ENCODE peak calls at places on chromosome 13, in ten cellular contexts. O is Calu3; Y is left ventricle myocardium inferior; B is activated CD8-positive, alpha-beta T cell treated with anti-CD3 and anti-CD28 coated beads for 36 hours; Q is fibroblast of pulmonary artery; F is foreskin fibroblast; E is heart right ventricle; R is lower leg skin; D is pancreas; Z is AG09309. U is an unnamed sample.

GRCh38 chr13:49220035-49220855 is at the start of gene MLNR:
- DNase-seq in F (no peak), E (peak; percentile 31), Y (no peak), Z (no peak), Q (no peak), D (peak; percentile 69), R (no peak), B (peak; percentile 56), O (peak; percentile 62), U (peak; percentile 44)

GRCh38 chr13:109584844-109585361 is 201.5 kb downstream of the IRS2 start:
- DNase-seq in Q (no peak), F (no peak), Y (no peak), B (no peak), D (no peak), Z (no peak), E (no peak), R (no peak), O (no peak), U (no peak)

GRCh38 chr13:40221460-40222201 is 444.8 kb downstream of the FOXO1 start:
- DNase-seq in Z (peak; percentile 60), Y (no peak), E (no peak), Q (peak; percentile 69), O (no peak), B (peak; percentile 65), R (no peak), F (peak; percentile 76), D (no peak), U (no peak)

GRCh38 chr13:106357198-106357597 is 178.3 kb downstream of the EFNB2 start:
- DNase-seq in D (no peak), E (no peak), R (no peak), F (no peak), Y (no peak), Z (no peak), O (no peak), B (no peak), Q (peak; percentile 39), U (no peak)

GRCh38 chr13:76799696-76800095 is 86.5 kb downstream of the KCTD12 start:
- DNase-seq in O (no peak), F (no peak), R (no peak), E (no peak), Y (no peak), B (no peak), Z (no peak), D (no peak), Q (peak; percentile 44), U (no peak)

GRCh38 chr13:108558489-108558888 is 70.9 kb upstream of the MYO16 start:
- DNase-seq in Y (no peak), Q (no peak), D (no peak), O (no peak), R (no peak), F (no peak), Z (no peak), B (no peak), E (no peak), U (no peak)

GRCh38 chr13:36526897-36527296 is 94.6 kb downstream of the CCNA1 start:
- DNase-seq in E (no peak), D (no peak), Q (no peak), F (no peak), B (no peak), Y (no peak), Z (no peak), O (no peak), R (no peak), U (no peak)

GRCh38 chr13:25768726-25769270 is 283.0 kb downstream of the SHISA2 start:
- DNase-seq in F (no peak), Z (no peak), O (no peak), R (no peak), E (no peak), Q (peak; percentile 8), B (no peak), Y (no peak), D (no peak), U (no peak)

GRCh38 chr13:95181586-95181985 is 119.7 kb downstream of the ABCC4 start:
- DNase-seq in E (no peak), B (no peak), Z (no peak), D (no peak), Q (no peak), R (no peak), F (no peak), O (no peak), Y (no peak), U (no peak)

DNA sequence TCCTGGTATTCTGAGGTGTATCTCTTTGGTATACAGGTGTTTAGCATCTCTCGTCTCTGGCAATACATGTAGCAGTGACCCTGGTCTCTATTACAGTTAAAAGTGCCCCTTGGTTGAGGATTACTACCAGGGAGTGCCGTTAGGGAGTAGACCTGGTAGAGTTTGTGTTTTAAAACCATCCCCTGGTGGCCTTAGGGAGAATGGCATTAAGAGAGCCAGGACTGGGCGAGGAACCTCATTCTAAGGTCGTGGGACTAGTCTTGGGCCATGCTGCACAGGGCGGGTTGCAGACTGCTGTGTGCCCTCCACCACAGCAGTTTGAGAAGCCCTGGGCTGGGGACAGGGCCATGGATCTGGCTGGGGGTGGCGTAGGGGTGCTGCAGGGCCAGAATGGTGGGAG is 35.0 kb downstream of the B3GLCT start:
- DNase-seq in O (no peak), R (no peak), Z (no peak), Y (no peak), F (no peak), D (no peak), B (no peak), Q (peak; percentile 29), E (no peak), U (no peak)
- TF ChIP-seq CTCF in O (peak; percentile 13), R (no peak), Z (peak; percentile 46), Y (peak; percentile 50), F (peak; percentile 29), D (no peak), B (no peak), Q (peak; percentile 48), E (peak; percentile 36), U (peak; percentile 43)

DNA sequence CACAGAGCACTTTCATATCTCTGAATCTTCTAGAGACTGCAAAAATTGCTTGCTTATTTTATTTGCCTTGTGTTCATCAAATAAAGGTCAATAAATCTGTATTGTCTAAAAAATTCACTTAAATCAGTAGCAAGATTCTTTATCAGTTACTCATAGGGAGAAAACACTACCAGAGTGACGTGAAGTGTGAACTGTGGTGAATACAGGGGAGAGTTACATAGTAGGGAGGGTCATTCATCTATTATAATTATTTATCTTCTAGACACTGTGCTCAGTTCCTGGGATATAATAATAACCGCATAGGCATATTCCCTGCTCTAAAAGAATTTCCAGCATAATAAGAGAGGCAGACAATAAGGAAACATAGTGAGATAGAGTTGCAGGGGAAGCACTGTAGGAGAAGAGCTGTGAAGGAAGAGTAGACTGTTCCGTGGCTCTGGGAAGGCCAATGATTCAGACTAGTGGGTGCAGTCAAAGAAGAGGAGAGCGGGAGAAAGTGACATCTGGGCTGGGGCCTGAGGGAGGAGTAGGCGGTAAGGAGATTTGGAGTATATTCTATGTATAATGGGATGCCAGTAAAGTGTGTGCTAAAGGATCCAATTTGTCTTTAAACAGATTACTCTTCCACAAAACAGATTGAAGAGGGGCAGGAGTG is 84.0 kb upstream of the TDRD3 start:
- DNase-seq in Y (no peak), E (no peak), Q (no peak), Z (no peak), F (no peak), O (no peak), R (no peak), B (no peak), D (no peak), U (no peak)
- TF ChIP-seq CTCF in Y (no peak), E (no peak), Q (no peak), Z (no peak), F (no peak), O (no peak), R (no peak), B (no peak), D (no peak), U (no peak)

GRCh38 chr13:41313659-41314197 is 2.7 kb downstream of the NAA16 start:
- DNase-seq in B (peak; percentile 19), O (no peak), Q (no peak), D (no peak), F (no peak), Y (no peak), R (no peak), Z (no peak), E (no peak), U (no peak)

GRCh38 chr13:41313117-41313516 is 2.0 kb downstream of the NAA16 start:
- DNase-seq in R (no peak), D (no peak), F (no peak), Q (no peak), E (no peak), O (no peak), B (no peak), Y (no peak), Z (no peak), U (no peak)

GRCh38 chr13:41308241-41308640 is 2.8 kb upstream of the NAA16 start:
- DNase-seq in Y (no peak), R (no peak), Z (no peak), E (no peak), F (no peak), D (no peak), O (no peak), Q (no peak), B (no peak), U (no peak)

GRCh38 chr13:41311607-41312500 is 787 bp downstream of the NAA16 start:
- DNase-seq in E (peak; percentile 49), Y (peak; percentile 42), Q (peak; percentile 53), O (peak; percentile 35), Z (no peak), D (peak; percentile 82), R (no peak), B (peak; percentile 64), F (no peak), U (peak; percentile 50)

DNA sequence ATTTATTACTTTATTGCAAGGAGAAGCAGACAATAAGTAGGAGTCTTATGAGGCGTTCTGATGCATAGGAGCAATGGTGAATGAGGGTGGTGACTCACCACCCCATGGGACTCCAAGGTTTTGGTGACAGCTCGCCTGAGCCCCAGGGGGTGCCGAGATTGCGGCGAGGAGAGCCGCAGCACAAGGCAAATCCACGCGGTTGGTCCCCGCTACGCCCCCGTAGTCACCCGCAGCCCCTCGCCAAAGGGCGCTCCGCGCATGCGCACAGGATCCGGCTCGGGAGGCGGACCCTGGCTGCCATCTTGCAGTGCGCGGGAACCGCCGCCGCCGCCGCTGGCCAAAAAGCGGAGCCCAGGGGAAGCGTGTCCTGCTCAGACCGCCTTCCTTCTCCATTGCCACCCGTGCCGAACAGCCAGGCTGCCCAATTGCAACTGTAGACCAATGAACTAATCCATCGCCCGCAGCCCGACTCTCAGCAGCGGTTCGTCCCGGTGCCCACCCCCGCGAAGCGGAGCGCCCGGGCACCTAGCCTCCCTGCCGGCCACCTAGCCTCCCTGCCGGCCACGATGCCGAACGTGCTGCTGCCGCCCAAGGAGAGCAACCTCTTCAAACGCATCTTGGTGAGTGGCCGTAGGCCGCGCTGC is at the start of gene NAA16:
- DNase-seq in R (peak; percentile 79), B (peak; percentile 96), E (peak; percentile 96), D (peak; percentile 99), Q (peak; percentile 90), F (peak; percentile 93), Z (peak; percentile 48), Y (peak; percentile 93), O (peak; percentile 88), U (peak; percentile 99)
- TF ChIP-seq CTCF in R (no peak), B (no peak), E (peak; percentile 18), D (no peak), Q (no peak), F (no peak), Z (no peak), Y (peak; percentile 35), O (no peak), U (no peak)

GRCh38 chr13:39012608-39013007 is 22.0 kb upstream of the STOML3 start:
- DNase-seq in Z (no peak), R (no peak), Y (no peak), O (no peak), B (no peak), E (no peak), F (no peak), D (no peak), Q (no peak), U (peak; percentile 22)
- TF ChIP-seq CTCF in Z (no peak), R (no peak), Y (no peak), O (no peak), B (no peak), E (no peak), F (no peak), D (no peak), Q (peak; percentile 14), U (no peak)